ENCODE peak calls at places on chromosomes 11 and 22, in four cellular contexts. J is K562, I is HepG2, H is GM12878. C is an unnamed sample.

GRCh38 chr11:34243620-34244493 is 114.0 kb downstream of the ABTB2 start:
- DNase-seq in H (peak), I (no peak), J (no peak), C (no peak)

GRCh38 chr22:23536821-23537345 is 43.2 kb downstream of the IGLL1 start:
- DNase-seq in I (no peak), H (no peak), J (no peak), C (no peak)

GRCh38 chr11:120932305-120932905 is 91.5 kb upstream of the TBCEL start:
- DNase-seq in J (no peak), H (no peak), I (no peak), C (no peak)

GRCh38 chr11:65498042-65498726 is 661 bp upstream of the MALAT1 start:
- DNase-seq in I (no peak), H (peak), J (peak), C (no peak)

GRCh38 chr11:626475-627272 is at the start of gene SCT:
- DNase-seq in J (no peak), I (no peak), H (no peak), C (no peak)

GRCh38 chr11:3825473-3826154 is 15.1 kb downstream of the RHOG start:
- DNase-seq in H (no peak), J (no peak), I (no peak), C (no peak)

GRCh38 chr11:112106070-112106469 is 19.4 kb downstream of the SDHD start:
- DNase-seq in J (no peak), H (no peak), I (no peak), C (no peak)

GRCh38 chr11:44430140-44430539 is 120.2 kb upstream of the ALX4 start:
- DNase-seq in H (no peak), J (no peak), I (no peak), C (no peak)

GRCh38 chr11:71446942-71447688 is 1.1 kb downstream of the DHCR7 start:
- DNase-seq in I (peak), J (no peak), H (no peak), C (no peak)

GRCh38 chr11:1435820-1436467 is 46.2 kb downstream of the BRSK2 start:
- DNase-seq in I (no peak), J (peak), H (no peak), C (peak)

GRCh38 chr11:69296890-69297224 is 2.9 kb downstream of the MYEOV start:
- DNase-seq in J (no peak), I (no peak), H (no peak), C (no peak)

GRCh38 chr11:91373497-91373896 is 851.1 kb upstream of the FAT3 start:
- DNase-seq in J (no peak), I (no peak), H (no peak), C (no peak)

GRCh38 chr22:28910575-28911278 is 27.4 kb downstream of the ZNRF3 start:
- DNase-seq in I (no peak), H (no peak), J (no peak), C (no peak)

GRCh38 chr22:47201186-47201995 is 438.9 kb downstream of the TBC1D22A start:
- DNase-seq in H (no peak), J (no peak), I (no peak), C (no peak)

GRCh38 chr11:61683116-61683515 is 2.9 kb downstream of the DAGLA start:
- DNase-seq in J (no peak), H (no peak), I (no peak), C (no peak)

GRCh38 chr11:106496677-106497076 is 419.2 kb downstream of the AASDHPPT start:
- DNase-seq in J (no peak), H (no peak), I (no peak), C (no peak)

GRCh38 chr11:42552786-42553185 is 759.0 kb upstream of the API5 start:
- DNase-seq in H (no peak), I (no peak), J (no peak), C (no peak)

GRCh38 chr11:2577071-2578005 is 122.5 kb downstream of the KCNQ1OT1 start:
- DNase-seq in H (no peak), I (no peak), J (no peak), C (no peak)

GRCh38 chr11:69442807-69443137 is 38.7 kb upstream of the LINC01488 start:
- DNase-seq in H (no peak), J (peak), I (peak), C (no peak)

GRCh38 chr22:49662681-49663080 is 165.0 kb downstream of the BRD1 start:
- DNase-seq in I (no peak), J (no peak), H (no peak), C (no peak)

GRCh38 chr22:48569476-48570233 is 1258.0 kb downstream of the BRD1 start:
- DNase-seq in H (no peak), J (no peak), I (no peak), C (no peak)

GRCh38 chr11:89437317-89437716 is 53.9 kb downstream of the NOX4 start:
- DNase-seq in I (no peak), H (no peak), J (no peak), C (no peak)

GRCh38 chr11:127966821-127967220 is 620.5 kb downstream of the ETS1 start:
- DNase-seq in J (no peak), I (no peak), H (no peak), C (no peak)

GRCh38 chr11:45871638-45872037 is 13.8 kb upstream of the MAPK8IP1 start:
- DNase-seq in J (no peak), I (no peak), H (no peak), C (no peak)

GRCh38 chr11:131253885-131254204 is 116.6 kb upstream of the NTM start:
- DNase-seq in I (no peak), J (no peak), H (no peak), C (no peak)

GRCh38 chr22:26674211-26675190 is 17.1 kb downstream of the MIAT start:
- DNase-seq in J (no peak), H (peak), I (no peak), C (no peak)

GRCh38 chr22:46546466-46547178 is 9.2 kb upstream of the CELSR1 start:
- DNase-seq in I (no peak), H (no peak), J (no peak), C (no peak)

GRCh38 chr11:64865286-64866172 is 12.9 kb downstream of the EHD1 start:
- DNase-seq in H (no peak), I (no peak), J (no peak), C (no peak)

GRCh38 chr11:67318239-67318555 is 14.9 kb downstream of the SSH3 start:
- DNase-seq in H (no peak), I (no peak), J (no peak), C (no peak)

GRCh38 chr11:92226331-92227232 is 2.0 kb downstream of the FAT3 start:
- DNase-seq in H (no peak), I (no peak), J (no peak), C (peak)

GRCh38 chr11:46099973-46100335 is 21.3 kb downstream of the PHF21A start:
- DNase-seq in H (no peak), I (no peak), J (no peak), C (no peak)

GRCh38 chr22:35343664-35344550 is 37.0 kb upstream of the HMOX1 start:
- DNase-seq in I (no peak), J (no peak), H (no peak), C (no peak)

GRCh38 chr11:64760759-64761417 is 1.1 kb upstream of the PYGM start:
- DNase-seq in J (peak), I (no peak), H (no peak), C (no peak)

GRCh38 chr11:12198261-12198925 is 88.0 kb downstream of the MICAL2 start:
- DNase-seq in H (no peak), I (no peak), J (no peak), C (no peak)

GRCh38 chr11:106088896-106089295 is 11.4 kb downstream of the AASDHPPT start:
- DNase-seq in I (no peak), J (no peak), H (no peak), C (no peak)

GRCh38 chr11:111922803-111923202 is 4.1 kb downstream of the C11orf52 start:
- DNase-seq in J (no peak), H (no peak), I (peak), C (no peak)

GRCh38 chr22:45543243-45543642 is 40.6 kb downstream of the FBLN1 start:
- DNase-seq in H (no peak), J (no peak), I (no peak), C (no peak)

GRCh38 chr22:45546333-45547015 is 43.8 kb downstream of the FBLN1 start:
- DNase-seq in J (no peak), H (no peak), I (no peak), C (no peak)

GRCh38 chr22:45547016-45547345 is 44.3 kb downstream of the FBLN1 start:
- DNase-seq in J (no peak), I (no peak), H (no peak), C (no peak)

GRCh38 chr22:45542001-45542520 is 39.4 kb downstream of the FBLN1 start:
- DNase-seq in J (no peak), I (no peak), H (no peak), C (no peak)

GRCh38 chr22:45544588-45545170 is 42.0 kb downstream of the FBLN1 start:
- DNase-seq in J (no peak), H (no peak), I (no peak), C (no peak)
- TF ChIP-seq FOXK2 in J (no peak), H (no peak), I (no peak), C (no peak)

DNA sequence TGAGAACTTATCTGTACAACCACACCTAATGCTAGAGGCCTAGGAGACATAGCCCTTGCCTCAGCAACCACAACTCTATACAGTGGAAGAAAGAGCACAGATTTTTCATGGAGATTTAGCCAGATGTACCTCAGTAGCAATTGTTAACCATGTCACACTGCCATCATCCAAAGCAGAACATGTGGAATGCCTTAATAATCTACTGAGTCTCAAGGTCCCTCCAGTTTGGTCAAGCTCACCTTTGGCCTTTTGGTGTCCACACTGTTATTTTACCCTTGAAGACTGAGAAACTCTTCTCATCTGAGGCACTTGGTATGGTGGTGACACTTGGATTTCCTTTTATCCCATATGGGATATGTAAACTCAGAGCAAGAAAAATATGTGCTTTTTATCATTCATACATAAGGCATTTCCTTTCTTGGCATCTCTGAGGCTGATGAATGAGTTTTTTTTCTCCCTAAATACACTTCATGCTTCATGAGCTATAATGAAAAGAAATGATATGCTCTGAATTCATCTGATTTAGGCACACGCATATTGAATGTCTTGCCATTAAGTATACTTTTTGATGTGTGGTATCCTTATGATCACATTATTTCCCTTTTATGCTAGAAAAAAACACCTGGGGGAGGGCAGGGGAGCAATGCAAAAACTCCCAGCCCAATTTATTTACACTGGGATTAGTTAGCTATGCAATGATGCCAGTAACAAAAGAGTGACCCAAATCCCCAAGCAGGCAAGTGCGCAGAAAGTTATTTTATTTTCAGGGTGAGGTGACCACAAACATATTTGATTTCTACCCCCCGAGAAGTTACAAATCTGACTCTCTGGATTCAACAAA is 63.3 kb upstream of the ME3 start:
- DNase-seq in J (no peak), H (no peak), I (no peak), C (no peak)
- TF ChIP-seq BHLHE40 in J (no peak), H (no peak), I (no peak), C (no peak)

DNA sequence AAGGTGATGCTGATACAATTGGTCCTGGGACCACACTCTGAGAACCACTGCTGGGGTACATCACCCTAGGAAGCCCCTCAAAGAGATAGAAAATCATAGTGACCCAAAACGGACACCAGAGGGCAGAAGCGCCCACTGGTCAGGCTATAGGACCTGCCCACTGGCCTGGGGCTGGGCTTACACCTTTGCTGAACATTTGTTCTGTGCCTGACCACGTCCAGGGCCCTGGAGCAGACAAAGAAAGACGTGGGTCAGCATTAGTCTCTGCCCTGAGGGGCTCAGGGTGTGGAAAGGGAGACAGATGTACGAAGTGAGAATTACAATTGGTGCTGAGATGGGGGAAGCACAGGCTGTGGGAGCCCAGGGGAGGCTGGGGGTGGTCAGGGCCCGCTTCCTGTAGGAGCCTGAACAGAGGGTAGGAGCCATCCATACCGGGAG is 14.4 kb upstream of the SERPINH1 start:
- DNase-seq in J (peak), I (peak), H (no peak), C (peak)
- TF ChIP-seq FOXK2 in J (no peak), I (no peak), H (no peak), C (no peak)

DNA sequence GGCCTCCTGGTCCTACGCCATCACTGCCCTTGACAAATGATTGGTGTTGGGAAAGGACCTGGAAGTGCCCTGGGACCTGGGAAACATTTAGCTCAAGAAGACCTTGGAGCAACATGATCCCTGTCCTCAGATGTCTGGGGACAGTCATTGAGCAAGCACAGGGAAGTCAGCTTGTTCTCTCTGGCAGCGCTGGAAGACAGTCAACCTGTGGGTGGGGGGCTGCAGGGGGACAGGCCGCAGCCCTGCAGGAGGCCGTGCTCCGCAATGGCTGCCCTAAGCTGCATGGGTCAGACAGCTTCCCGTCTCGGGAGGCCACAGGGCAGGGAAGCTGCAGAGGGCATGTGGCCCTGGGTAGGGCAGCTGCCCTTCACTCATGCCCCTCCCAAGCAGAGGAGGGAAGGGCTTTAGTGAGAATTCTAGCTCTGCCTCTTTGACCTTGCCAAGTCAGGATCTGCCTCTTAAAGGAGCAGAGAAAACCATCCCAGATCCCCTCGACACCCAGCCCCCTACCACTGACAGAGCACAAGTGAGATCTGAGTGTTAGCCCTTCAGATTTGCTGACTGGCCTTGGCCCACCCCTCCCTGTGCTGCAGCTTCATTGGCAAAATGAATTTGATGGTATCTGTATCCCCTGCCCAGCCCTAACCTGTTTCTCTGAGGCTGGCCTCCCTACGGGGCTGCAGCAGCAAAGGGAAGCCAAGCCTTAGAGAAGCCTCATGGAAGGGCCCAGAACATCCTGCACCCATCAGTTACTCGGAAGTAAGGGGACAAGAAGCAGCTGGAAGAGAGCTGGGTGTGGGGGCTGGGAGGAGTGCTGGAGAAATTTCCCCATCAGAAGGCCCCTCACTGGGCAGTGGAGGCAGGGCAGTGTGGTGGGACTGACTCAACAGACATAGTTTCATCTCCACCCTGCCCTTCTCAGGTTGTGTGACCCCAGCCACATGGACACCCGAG is 6.2 kb upstream of the SREBF2 start:
- DNase-seq in I (no peak), H (no peak), J (no peak), C (no peak)
- TF ChIP-seq BHLHE40 in I (no peak), H (no peak), J (no peak), C (no peak)

DNA sequence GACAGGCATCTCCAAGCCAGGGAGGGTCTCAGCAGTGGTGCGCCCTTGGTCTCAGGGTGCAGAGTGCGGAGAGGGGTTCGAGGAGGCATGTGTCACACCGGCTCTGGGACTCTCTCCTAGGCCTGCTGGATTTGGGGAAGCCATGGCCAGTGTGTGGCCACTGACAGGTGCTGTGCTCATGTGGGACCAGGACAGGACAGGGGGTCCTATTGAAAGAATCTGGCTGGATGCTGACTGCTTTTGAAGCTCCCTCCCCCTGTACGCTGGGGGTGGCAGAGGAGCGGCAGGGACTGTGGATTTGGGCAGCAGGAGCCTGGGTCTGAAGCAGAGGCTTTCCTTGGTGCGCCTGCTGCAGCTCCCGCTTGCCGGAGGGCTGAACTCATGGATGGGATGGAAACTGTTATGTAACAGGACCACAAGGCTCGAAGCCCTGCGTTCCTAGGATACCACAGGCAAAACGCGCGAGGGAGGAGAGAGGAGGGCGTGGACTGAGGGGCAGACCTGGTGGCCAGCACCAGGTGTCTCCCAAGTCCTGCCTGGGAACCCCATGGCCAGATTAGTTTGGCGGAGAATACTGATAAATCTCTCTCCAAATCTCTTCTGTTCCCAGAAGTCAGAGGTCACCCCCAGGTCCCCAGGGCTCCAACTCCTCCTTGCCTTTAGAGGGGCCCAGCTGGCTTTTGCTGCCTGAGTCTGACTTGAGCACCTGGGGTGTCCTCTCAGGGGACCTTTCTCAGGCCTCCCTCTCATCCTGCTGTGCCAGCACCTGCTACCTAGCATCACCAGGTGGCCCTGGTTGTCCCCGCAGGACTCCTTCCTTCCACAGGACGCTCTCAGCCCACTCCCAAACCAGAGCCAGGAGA is 13.8 kb upstream of the TEF start:
- DNase-seq in H (no peak), I (peak), J (no peak), C (no peak)
- TF ChIP-seq FOXK2 in H (no peak), I (no peak), J (no peak), C (no peak)

DNA sequence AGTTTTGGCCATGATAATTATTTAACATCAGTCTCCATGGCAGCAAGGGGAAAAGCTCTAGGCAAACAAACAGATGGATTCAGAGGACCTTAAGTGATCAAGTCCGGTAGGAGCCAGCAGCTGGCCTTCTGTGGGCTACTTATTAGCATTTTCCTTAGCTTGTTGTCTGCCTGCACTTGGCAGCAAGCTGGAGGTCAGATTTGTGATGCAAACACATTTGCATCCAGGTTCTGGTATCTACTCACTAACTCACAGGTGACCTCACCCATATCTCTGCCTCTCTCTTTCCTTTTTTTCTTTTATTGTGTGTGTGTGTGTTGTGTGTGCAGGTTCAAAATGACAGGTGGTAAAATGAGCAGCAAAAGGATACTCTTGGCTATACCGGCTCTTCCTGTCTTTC is 32.3 kb downstream of the ARHGAP42 start:
- DNase-seq in H (no peak), J (no peak), I (no peak), C (no peak)
- TF ChIP-seq BHLHE40 in H (no peak), J (no peak), I (no peak), C (no peak)

DNA sequence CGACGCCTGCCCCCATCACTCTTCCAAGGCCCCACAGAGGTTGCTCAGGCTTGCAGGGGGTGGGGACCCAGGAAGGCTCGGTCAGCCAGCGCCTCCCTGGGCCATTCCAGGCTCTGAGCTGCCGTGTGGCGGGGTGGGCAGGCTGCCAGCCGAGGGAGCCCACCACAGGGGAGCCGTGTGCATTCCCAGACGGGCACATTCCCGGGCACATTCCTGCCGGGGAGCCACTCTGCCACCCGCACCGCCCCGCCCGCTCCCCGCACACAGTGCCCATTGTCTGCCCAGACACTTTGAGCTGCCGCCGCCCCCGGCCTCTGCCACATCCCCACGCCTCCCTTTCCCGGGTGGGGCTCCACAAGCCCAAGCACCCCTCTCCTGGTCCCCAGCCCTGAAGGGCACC is 27.4 kb downstream of the RPL3 start:
- DNase-seq in H (no peak), I (no peak), J (no peak), C (no peak)
- TF ChIP-seq FOXK2 in H (no peak), I (no peak), J (no peak), C (no peak)

C was measured in HEK293T.